ENCODE peak calls at places on chromosome 7, in five cellular contexts. I is T-cell, G is occipital lobe, R is T-helper 2 cell, M is IMR-90. B is an unnamed sample.

GRCh38 chr7:142405122-142405765 is 147.4 kb upstream of the PRSS58 start:
- DNase-seq in I (no peak), G (no peak), R (no peak), M (peak; percentile 64), B (no peak)

GRCh38 chr7:142338633-142339501 is 81.0 kb upstream of the PRSS58 start:
- DNase-seq in I (no peak), G (no peak), R (no peak), M (peak; percentile 14), B (no peak)

GRCh38 chr7:119514326-119514725 is 758.6 kb upstream of the KCND2 start:
- DNase-seq in I (no peak), G (no peak), R (no peak), M (no peak), B (no peak)

GRCh38 chr7:28564755-28565374 is 152.5 kb downstream of the CREB5 start:
- DNase-seq in I (no peak), G (no peak), R (no peak), M (peak; percentile 53), B (no peak)

GRCh38 chr7:84701524-84702306 is 485.1 kb downstream of the SEMA3D start:
- DNase-seq in I (no peak), G (no peak), R (no peak), M (peak; percentile 98), B (no peak)

GRCh38 chr7:861222-861621 is 15.1 kb upstream of the GET4 start:
- DNase-seq in I (no peak), G (no peak), R (no peak), M (no peak), B (no peak)

GRCh38 chr7:121313793-121314676 is 14.8 kb upstream of the WNT16 start:
- DNase-seq in I (no peak), G (no peak), R (no peak), M (no peak), B (no peak)

GRCh38 chr7:1704326-1705241 is 34.5 kb downstream of the ELFN1 start:
- DNase-seq in I (no peak), G (no peak), R (no peak), M (no peak), B (no peak)

GRCh38 chr7:77413861-77414424 is 2.2 kb downstream of the GSAP start:
- DNase-seq in I (no peak), G (no peak), R (no peak), M (peak; percentile 59), B (no peak)

GRCh38 chr7:93447509-93447908 is 127.0 kb downstream of the CALCR start:
- DNase-seq in I (no peak), G (no peak), R (no peak), M (no peak), B (no peak)

GRCh38 chr7:75064801-75065200 is 8.8 kb downstream of the RCC1L start:
- DNase-seq in I (no peak), G (no peak), R (no peak), M (no peak), B (no peak)

GRCh38 chr7:3862774-3863173 is 561.7 kb downstream of the SDK1 start:
- DNase-seq in I (no peak), G (no peak), R (no peak), M (no peak), B (no peak)